ENCODE peak calls at places on chromosomes 2 and 18, in six cellular contexts. S is HL-60, I is GM12878, H is SK-N-SH, N is K562, K is HepG2. X is an unnamed sample.

GRCh38 chr2:70411489-70412081 is 109.7 kb upstream of the FAM136A start:
- DNase-seq in K (no peak), H (no peak), I (no peak), S (no peak), N (no peak), X (no peak)

GRCh38 chr2:118249970-118250369 is 161.7 kb downstream of the INSIG2 start:
- DNase-seq in K (no peak), N (no peak), H (no peak), S (no peak), I (no peak), X (no peak)

GRCh38 chr2:219514196-219514761 is at the start of gene ASIC4:
- DNase-seq in S (no peak), N (peak), K (no peak), H (peak), I (no peak), X (no peak)

GRCh38 chr18:12352188-12352587 is 24.8 kb downstream of the AFG3L2 start:
- DNase-seq in N (no peak), S (no peak), H (no peak), K (no peak), I (no peak), X (no peak)

GRCh38 chr2:159035790-159036411 is 67.5 kb downstream of the TANC1 start:
- DNase-seq in N (peak), K (peak), I (no peak), H (peak), S (no peak), X (peak)

GRCh38 chr18:79697976-79698375 is 18.4 kb downstream of the CTDP1 start:
- DNase-seq in N (no peak), K (no peak), H (no peak), S (no peak), I (no peak), X (no peak)

GRCh38 chr2:212428685-212429480 is 109.7 kb downstream of the ERBB4 start:
- DNase-seq in N (no peak), H (no peak), S (no peak), K (no peak), I (no peak), X (no peak)

GRCh38 chr2:238945433-238946150 is 97.7 kb downstream of the TWIST2 start:
- DNase-seq in K (peak), H (no peak), S (no peak), I (no peak), N (peak), X (peak)

GRCh38 chr2:133561045-133561852 is 7.0 kb downstream of the NCKAP5 start:
- DNase-seq in I (no peak), H (peak), S (no peak), N (no peak), K (peak), X (no peak)

GRCh38 chr2:20371656-20372055 is 21.0 kb upstream of the PUM2 start:
- DNase-seq in I (no peak), N (no peak), H (no peak), K (no peak), S (no peak), X (no peak)

GRCh38 chr2:102636283-102636907 is 17.0 kb downstream of the SLC9A2 start:
- DNase-seq in N (peak), S (no peak), H (no peak), K (no peak), I (no peak), X (no peak)

GRCh38 chr2:200435379-200435778 is 74.5 kb downstream of the KCTD18 start:
- DNase-seq in S (no peak), I (no peak), H (no peak), K (no peak), N (no peak), X (no peak)

GRCh38 chr18:37536646-37537045 is 29.0 kb downstream of the CELF4 start:
- DNase-seq in K (no peak), H (no peak), N (no peak), I (no peak), S (no peak), X (no peak)

GRCh38 chr2:10873790-10874437 is 37.8 kb upstream of the KCNF1 start:
- DNase-seq in H (no peak), K (no peak), S (no peak), N (no peak), I (no peak), X (no peak)

GRCh38 chr2:172103471-172104292 is 982 bp upstream of the DLX2 start:
- DNase-seq in H (peak), K (peak), I (peak), S (peak), N (peak), X (peak)

GRCh38 chr18:58176915-58177717 is 133.1 kb downstream of the NEDD4L start:
- DNase-seq in S (no peak), N (no peak), H (no peak), I (no peak), K (no peak), X (peak)

GRCh38 chr2:17583646-17584045 is 43.1 kb downstream of the VSNL1 start:
- DNase-seq in N (no peak), H (no peak), K (no peak), I (no peak), S (no peak), X (no peak)

GRCh38 chr18:34649072-34649471 is 61.0 kb upstream of the DTNA start:
- DNase-seq in N (no peak), I (no peak), S (peak), K (no peak), H (no peak), X (no peak)

GRCh38 chr2:168685619-168686453 is 116.6 kb upstream of the NOSTRIN start:
- DNase-seq in H (peak), N (peak), K (no peak), I (no peak), S (peak), X (no peak)

GRCh38 chr2:64586883-64587481 is 62.9 kb downstream of the AFTPH start:
- DNase-seq in S (no peak), N (peak), H (no peak), K (peak), I (no peak), X (no peak)

GRCh38 chr2:96325038-96325883 is at the start of gene ITPRIPL1:
- DNase-seq in I (no peak), H (peak), N (peak), S (no peak), K (peak), X (no peak)

GRCh38 chr2:105674859-105675541 is 69.7 kb upstream of the NCK2 start:
- DNase-seq in N (no peak), S (no peak), I (no peak), K (no peak), H (no peak), X (no peak)

GRCh38 chr18:75592527-75592926 is 165.0 kb upstream of the SMIM21 start:
- DNase-seq in I (no peak), K (no peak), S (no peak), H (no peak), N (no peak), X (no peak)
- TF ChIP-seq GABPA in I (no peak), K (no peak), S (no peak), H (no peak), N (no peak), X (no peak)

DNA sequence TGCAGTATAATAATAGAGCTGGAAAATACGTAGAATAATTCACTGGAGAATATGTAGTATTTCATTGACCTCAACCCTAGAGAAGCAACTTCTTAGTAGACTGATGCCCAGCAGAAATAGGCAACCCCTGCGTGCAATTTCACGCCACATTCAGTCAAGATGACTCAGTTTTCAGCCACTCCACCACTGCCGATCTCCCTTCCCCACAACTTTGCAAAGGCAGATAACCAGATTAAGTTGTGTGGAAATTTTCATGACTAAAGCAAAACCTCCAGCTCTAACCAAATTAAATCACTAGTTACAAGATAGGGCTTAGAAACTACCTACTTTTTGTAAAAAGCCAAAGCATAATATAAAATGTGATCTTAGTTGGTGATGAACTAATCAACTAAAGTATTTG is 63.3 kb upstream of the STK17B start:
- DNase-seq in H (no peak), S (peak), I (peak), K (no peak), N (peak), X (no peak)
- TF ChIP-seq GABPA in H (no peak), S (no peak), I (no peak), K (no peak), N (no peak), X (no peak)

GRCh38 chr2:38875227-38875575 is 533 bp downstream of the DHX57 start:
- DNase-seq in N (no peak), S (no peak), H (no peak), I (no peak), K (peak), X (no peak)

GRCh38 chr2:38871432-38871831 is 4.3 kb downstream of the DHX57 start:
- DNase-seq in H (no peak), K (no peak), S (no peak), I (no peak), N (no peak), X (no peak)

GRCh38 chr2:38876407-38876806 is 631 bp downstream of the MORN2 start:
- DNase-seq in H (peak), N (no peak), K (no peak), I (no peak), S (no peak), X (no peak)

GRCh38 chr2:38873763-38874162 is 2.0 kb downstream of the DHX57 start:
- DNase-seq in K (no peak), I (no peak), S (no peak), H (no peak), N (no peak), X (no peak)

GRCh38 chr2:38875576-38876367 is at the start of the genes DHX57 and MORN2:
- DNase-seq in N (peak), K (peak), H (peak), I (peak), S (peak), X (peak)
- TF ChIP-seq GABPA in N (peak), K (peak), H (peak), I (peak), S (peak), X (peak)

DNA sequence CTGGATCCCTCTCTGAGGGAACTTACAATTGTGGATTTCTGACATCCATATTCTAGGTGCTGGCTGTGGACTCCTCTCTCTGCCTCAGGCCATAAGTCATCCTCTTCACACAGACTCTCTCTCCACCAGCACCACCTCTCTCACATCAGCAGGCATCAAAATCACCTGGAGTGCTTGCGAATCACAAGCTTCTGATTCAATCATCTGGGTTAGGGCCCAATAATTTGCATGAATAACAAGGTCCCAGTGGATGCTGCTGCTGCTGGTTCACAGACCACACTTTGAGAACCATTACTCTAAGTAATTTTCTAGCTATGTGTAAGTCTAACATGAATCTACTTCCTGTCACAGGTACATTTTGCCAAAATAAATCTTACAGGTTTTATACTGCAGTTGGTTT is 214.9 kb downstream of the DSEL start:
- DNase-seq in K (no peak), S (no peak), N (no peak), H (no peak), I (no peak), X (no peak)
- TF ChIP-seq GABPA in K (no peak), S (no peak), N (no peak), H (no peak), I (no peak), X (no peak)

X was measured in H1.